ENCODE peak calls at places on chromosomes 5 and 9, in six cellular contexts. M is SK-N-SH, C is HepG2, P is GM12878, G is K562, D is H1. S is an unnamed sample.

GRCh38 chr9:72442212-72442607 is 77.2 kb upstream of the ZFAND5 start:
- DNase-seq in G (no peak), P (no peak), D (no peak), M (no peak), C (peak), S (peak)

GRCh38 chr9:131308452-131308851 is 18.9 kb downstream of the PLPP7 start:
- DNase-seq in P (no peak), D (no peak), C (no peak), M (no peak), G (no peak), S (no peak)

GRCh38 chr5:10729320-10730133 is 31.5 kb downstream of the DAP start:
- DNase-seq in C (no peak), G (no peak), P (no peak), D (no peak), M (no peak), S (no peak)

GRCh38 chr9:92961627-92962302 is 14.4 kb downstream of the FGD3 start:
- DNase-seq in C (no peak), M (no peak), P (no peak), D (no peak), G (no peak), S (no peak)

GRCh38 chr5:882253-883185 is 10.1 kb downstream of the BRD9 start:
- DNase-seq in D (no peak), G (no peak), M (no peak), P (no peak), C (no peak), S (no peak)

GRCh38 chr9:16442622-16443021 is 427.8 kb downstream of the BNC2 start:
- DNase-seq in G (no peak), P (no peak), D (peak), M (no peak), C (no peak), S (no peak)

GRCh38 chr5:33843579-33843978 is 48.2 kb downstream of the ADAMTS12 start:
- DNase-seq in M (no peak), G (no peak), P (no peak), C (no peak), D (no peak), S (no peak)

GRCh38 chr5:50655810-50656205 is 10.6 kb upstream of the PARP8 start:
- DNase-seq in D (no peak), C (no peak), P (no peak), G (no peak), M (no peak), S (no peak)

GRCh38 chr9:27460225-27461023 is 63.7 kb upstream of the IFNK start:
- DNase-seq in P (peak), G (no peak), M (no peak), C (no peak), D (no peak), S (no peak)

GRCh38 chr5:72451771-72452505 is 55.3 kb downstream of the ZNF366 start:
- DNase-seq in C (no peak), D (no peak), M (peak), G (no peak), P (peak), S (no peak)

GRCh38 chr5:143401846-143402463 is 1.5 kb downstream of the NR3C1 start:
- DNase-seq in M (no peak), P (no peak), D (no peak), C (peak), G (no peak), S (no peak)

GRCh38 chr5:179231309-179231708 is 114.0 kb downstream of the ADAMTS2 start:
- DNase-seq in D (no peak), C (no peak), M (no peak), G (no peak), P (no peak), S (no peak)

GRCh38 chr9:68975644-68976043 is 38.3 kb downstream of the PRKACG start:
- DNase-seq in P (no peak), C (no peak), D (no peak), M (no peak), G (no peak), S (no peak)

GRCh38 chr9:90890146-90890545 is 88.5 kb downstream of the SYK start:
- DNase-seq in D (no peak), C (peak), M (peak), P (no peak), G (no peak), S (no peak)

GRCh38 chr5:149114403-149115312 is 26.6 kb upstream of the ABLIM3 start:
- DNase-seq in P (no peak), G (peak), C (peak), D (no peak), M (peak), S (peak)

GRCh38 chr5:149036970-149037369 is 25.9 kb downstream of the SH3TC2 start:
- DNase-seq in M (no peak), D (no peak), C (no peak), G (no peak), P (no peak), S (no peak)

GRCh38 chr5:13662646-13663045 is 281.8 kb downstream of the DNAH5 start:
- DNase-seq in G (no peak), P (no peak), M (no peak), D (no peak), C (no peak), S (no peak)

GRCh38 chr9:959105-959504 is 17.4 kb upstream of the DMRT3 start:
- DNase-seq in G (no peak), C (no peak), D (no peak), M (no peak), P (no peak), S (no peak)

GRCh38 chr9:109883623-109884022 is 103.6 kb downstream of the PALM2AKAP2 start:
- DNase-seq in P (no peak), M (no peak), C (no peak), D (no peak), G (no peak), S (no peak)

GRCh38 chr5:52838306-52839015 is 50.7 kb downstream of the ITGA1 start:
- DNase-seq in C (no peak), G (no peak), D (no peak), P (no peak), M (no peak), S (no peak)

GRCh38 chr5:116494784-116495480 is 79.7 kb downstream of the SEMA6A start:
- DNase-seq in G (no peak), D (no peak), M (no peak), C (peak), P (no peak), S (no peak)

GRCh38 chr9:124285903-124286291 is 28.1 kb downstream of the NEK6 start:
- DNase-seq in D (no peak), M (no peak), P (peak), C (no peak), G (peak), S (no peak)

GRCh38 chr5:98066910-98067309 is 706.6 kb upstream of the RGMB start:
- DNase-seq in C (no peak), P (no peak), G (no peak), D (no peak), M (no peak), S (no peak)

GRCh38 chr5:160293386-160293785 is 19.0 kb downstream of the CCNJL start:
- DNase-seq in G (no peak), P (no peak), D (no peak), C (no peak), M (no peak), S (no peak)

GRCh38 chr5:55855509-55855908 is 4.4 kb downstream of the IL31RA start:
- DNase-seq in M (no peak), C (no peak), P (no peak), G (no peak), D (no peak), S (no peak)

GRCh38 chr5:134018154-134018985 is 13.6 kb upstream of the VDAC1 start:
- DNase-seq in G (peak), C (peak), P (no peak), D (no peak), M (no peak), S (no peak)

GRCh38 chr5:131521252-131521651 is 113.8 kb downstream of the RAPGEF6 start:
- DNase-seq in P (no peak), M (no peak), D (no peak), C (no peak), G (no peak), S (no peak)

GRCh38 chr5:171646338-171647042 is 139.1 kb upstream of the SMIM23 start:
- DNase-seq in D (no peak), P (no peak), G (no peak), M (no peak), C (no peak), S (no peak)

GRCh38 chr5:141742866-141743651 is 61.0 kb upstream of the ARAP3 start:
- DNase-seq in D (no peak), C (no peak), P (no peak), G (peak), M (no peak), S (no peak)

GRCh38 chr9:94441796-94442195 is 113.1 kb upstream of the PCAT7 start:
- DNase-seq in G (no peak), M (no peak), C (no peak), P (no peak), D (no peak), S (no peak)

GRCh38 chr5:146291421-146292074 is 47.1 kb upstream of the POU4F3 start:
- DNase-seq in P (no peak), C (peak), M (peak), G (peak), D (no peak), S (peak)

GRCh38 chr9:21835111-21835510 is 32.7 kb downstream of the MTAP start:
- DNase-seq in P (no peak), G (no peak), C (no peak), D (no peak), M (no peak), S (no peak)

GRCh38 chr9:21833090-21833801 is 30.8 kb downstream of the MTAP start:
- DNase-seq in D (no peak), P (peak), M (no peak), G (no peak), C (no peak), S (no peak)

GRCh38 chr9:21830589-21830988 is 28.2 kb downstream of the MTAP start:
- DNase-seq in C (no peak), D (no peak), G (no peak), P (no peak), M (no peak), S (no peak)

GRCh38 chr9:21828853-21829405 is 26.5 kb downstream of the MTAP start:
- DNase-seq in M (no peak), C (no peak), G (no peak), D (no peak), P (no peak), S (no peak)

GRCh38 chr9:21831841-21832509 is 29.5 kb downstream of the MTAP start:
- DNase-seq in P (peak), C (no peak), M (no peak), D (no peak), G (no peak), S (no peak)
- TF ChIP-seq SIN3A in P (no peak), C (no peak), M (no peak), D (no peak), G (no peak), S (no peak)

DNA sequence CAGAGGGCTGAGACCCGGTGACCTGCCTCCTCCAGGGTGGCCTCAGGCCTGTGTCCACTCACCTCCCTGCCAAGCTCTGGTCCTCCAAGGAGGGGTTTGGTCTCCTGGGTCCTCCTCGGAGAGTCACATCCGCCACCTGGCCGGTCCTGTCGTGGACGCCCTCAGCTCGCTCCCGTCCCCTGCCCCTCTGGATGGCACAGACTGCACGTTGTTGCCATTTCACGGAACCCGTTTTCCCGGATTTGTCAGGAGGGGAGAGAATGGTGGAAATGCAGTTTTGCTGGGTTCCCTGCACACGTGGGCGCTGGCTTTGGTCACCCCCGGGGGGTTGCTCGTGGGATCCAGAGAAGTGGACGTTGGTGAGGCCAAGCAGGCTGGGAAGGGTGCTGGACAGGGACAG is 62.7 kb downstream of the RXRA start:
- DNase-seq in G (no peak), D (no peak), C (no peak), P (no peak), M (no peak), S (no peak)
- H3K9ac ChIP-seq in G (no peak), D (no peak), C (no peak), P (no peak), M (no peak), S (no peak)

GRCh38 chr5:169686137-169686536 is 49.1 kb downstream of the DOCK2 start:
- DNase-seq in M (no peak), G (no peak), P (no peak), C (no peak), D (no peak), S (no peak)
- TF ChIP-seq SIN3A in M (no peak), G (no peak), P (no peak), C (no peak), D (no peak), S (no peak)

DNA sequence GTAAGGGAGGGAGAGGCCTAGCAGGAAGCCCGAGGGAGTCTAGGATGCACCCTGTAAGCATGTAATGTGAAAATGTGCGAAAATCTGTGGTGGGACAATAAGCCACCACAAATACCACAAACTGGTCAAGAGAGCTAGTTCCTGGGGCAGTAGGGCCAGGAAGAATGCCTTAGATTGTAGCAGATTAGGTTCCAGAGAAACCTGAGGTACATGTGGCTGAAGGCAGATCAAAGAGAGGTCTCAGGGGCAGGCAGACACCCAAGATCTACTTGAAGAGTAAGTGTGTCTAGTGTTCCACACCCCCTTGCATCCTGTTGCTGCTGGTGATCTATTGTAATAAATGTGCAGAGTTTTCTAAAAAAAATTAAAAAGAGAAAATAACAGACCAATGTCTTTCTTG is 1677.3 kb upstream of the CDH6 start:
- DNase-seq in M (no peak), D (no peak), P (no peak), G (no peak), C (no peak), S (no peak)
- H3K9ac ChIP-seq in M (no peak), D (no peak), P (no peak), G (no peak), C (no peak), S (no peak)

GRCh38 chr9:86721843-86722705 is 225.2 kb downstream of the GAS1 start:
- DNase-seq in G (no peak), D (no peak), M (no peak), C (no peak), P (no peak), S (no peak)
- TF ChIP-seq SIN3A in G (no peak), D (no peak), M (no peak), C (no peak), P (no peak), S (no peak)

GRCh38 chr5:80213467-80213866 is 42.4 kb downstream of the SERINC5 start:
- DNase-seq in D (no peak), P (no peak), C (no peak), G (no peak), M (no peak), S (no peak)
- H3K9ac ChIP-seq in D (no peak), P (no peak), C (no peak), G (no peak), M (no peak), S (no peak)

GRCh38 chr9:5185220-5185840 is at the start of gene INSL6:
- DNase-seq in G (no peak), D (no peak), P (no peak), C (no peak), M (no peak), S (no peak)
- TF ChIP-seq SIN3A in G (no peak), D (no peak), P (no peak), C (no peak), M (no peak), S (no peak)

DNA sequence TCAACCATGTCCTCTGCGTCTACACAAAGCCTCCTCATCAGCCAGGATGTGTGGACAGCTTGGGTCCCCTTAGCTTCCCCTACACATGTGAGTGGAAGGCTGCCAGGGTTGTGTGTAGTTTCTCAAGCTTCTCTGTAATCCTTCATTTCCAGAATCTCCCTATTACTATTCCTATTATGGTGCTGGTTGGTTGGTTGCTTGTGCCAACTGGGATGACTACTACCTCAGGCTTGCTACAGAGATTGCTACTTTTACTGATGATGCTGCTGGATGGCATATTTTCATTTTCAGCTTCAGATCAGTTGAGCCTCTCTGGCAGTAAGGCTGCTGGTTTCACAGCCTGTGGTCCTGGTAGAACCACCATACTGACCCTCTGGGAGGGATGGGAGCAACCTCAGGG is 39.9 kb downstream of the ATG10 start:
- DNase-seq in D (no peak), G (no peak), P (no peak), C (no peak), M (no peak), S (no peak)
- H3K9ac ChIP-seq in D (no peak), G (no peak), P (no peak), C (no peak), M (no peak), S (no peak)

GRCh38 chr9:137465000-137465769 is 6.1 kb upstream of the NSMF start:
- DNase-seq in G (no peak), D (no peak), C (no peak), P (no peak), M (no peak), S (no peak)
- TF ChIP-seq SIN3A in G (no peak), D (no peak), C (no peak), P (no peak), M (no peak), S (no peak)

S was measured in HCT116.